ENCODE peak calls at places on chromosomes 16 and 17, in nine cellular contexts. X is fibroblast of pulmonary artery, Z is AG04450, H is kidney, M is astrocyte of the cerebellum, F is foreskin fibroblast, K is mucosa of descending colon, I is OCI-LY7, Y is HL-60. P is an unnamed sample.

GRCh38 chr16:78275420-78275819 is 176.0 kb downstream of the WWOX start:
- DNase-seq in H (no peak), X (no peak), Y (no peak), Z (no peak), F (no peak), I (no peak), K (no peak), M (no peak), P (no peak)

GRCh38 chr17:13931752-13932477 is 137.4 kb upstream of the COX10 start:
- DNase-seq in F (peak), X (peak), H (peak), I (peak), Y (peak), K (peak), M (peak), Z (no peak), P (peak)

GRCh38 chr16:67173808-67174705 is 3.7 kb downstream of the NOL3 start:
- DNase-seq in Z (peak), M (no peak), I (peak), H (peak), Y (peak), K (peak), X (peak), F (peak), P (peak)

GRCh38 chr16:65644821-65645220 is 523.0 kb upstream of the CDH11 start:
- DNase-seq in Y (no peak), I (no peak), M (no peak), K (no peak), H (no peak), F (no peak), X (no peak), Z (no peak), P (no peak)

GRCh38 chr17:2011421-2012371 is 13.4 kb downstream of the RTN4RL1 start:
- DNase-seq in K (no peak), Z (no peak), H (peak), Y (peak), F (peak), M (peak), X (no peak), I (no peak), P (peak)

GRCh38 chr17:6596511-6596910 is 40.2 kb upstream of the PITPNM3 start:
- DNase-seq in M (no peak), F (no peak), K (no peak), Y (no peak), Z (no peak), H (no peak), X (no peak), I (no peak), P (no peak)

GRCh38 chr17:19744922-19745757 is 3.0 kb downstream of the ALDH3A1 start:
- DNase-seq in Z (no peak), M (peak), F (peak), Y (peak), X (peak), K (peak), H (peak), I (peak), P (peak)

GRCh38 chr16:85650864-85651811 is 37.6 kb downstream of the GINS2 start:
- DNase-seq in X (no peak), K (no peak), Y (no peak), F (no peak), Z (no peak), M (no peak), H (peak), I (peak), P (no peak)

GRCh38 chr16:50303605-50304466 is 37.5 kb downstream of the ADCY7 start:
- DNase-seq in X (peak), F (no peak), H (peak), Z (no peak), M (no peak), I (no peak), Y (peak), K (peak), P (no peak)

GRCh38 chr16:4213721-4214120 is 28.2 kb downstream of the SRL start:
- DNase-seq in K (peak), Y (no peak), F (peak), Z (no peak), H (no peak), X (peak), I (no peak), M (no peak), P (peak)

GRCh38 chr17:67992541-67993152 is 3.6 kb downstream of the C17orf58 start:
- DNase-seq in F (no peak), M (no peak), H (no peak), I (peak), X (peak), K (no peak), Z (no peak), Y (no peak), P (peak)

GRCh38 chr17:60297729-60298293 is 94.1 kb downstream of the USP32 start:
- DNase-seq in F (no peak), K (no peak), M (no peak), H (no peak), Z (no peak), X (no peak), Y (no peak), I (no peak), P (no peak)

GRCh38 chr17:12982224-12982623 is 35.6 kb downstream of the ELAC2 start:
- DNase-seq in M (no peak), Y (peak), H (no peak), Z (no peak), X (no peak), F (no peak), K (no peak), I (peak), P (no peak)

GRCh38 chr17:44558349-44559287 is 1.3 kb downstream of the FZD2 start:
- DNase-seq in X (no peak), Z (no peak), M (no peak), F (peak), K (no peak), H (no peak), I (no peak), Y (no peak), P (no peak)

GRCh38 chr17:47990962-47991731 is 20.2 kb downstream of the CDK5RAP3 start:
- DNase-seq in I (no peak), H (no peak), F (peak), X (no peak), Y (no peak), K (no peak), M (no peak), Z (no peak), P (peak)

GRCh38 chr17:40498281-40499084 is 2.9 kb downstream of the TNS4 start:
- DNase-seq in M (no peak), F (peak), X (no peak), I (no peak), Z (no peak), H (peak), Y (no peak), K (no peak), P (no peak)

GRCh38 chr17:5587431-5588032 is 3.2 kb upstream of the NLRP1 start:
- DNase-seq in Z (peak), K (no peak), H (no peak), I (peak), F (peak), M (peak), Y (peak), X (peak), P (peak)

GRCh38 chr17:20114466-20114865 is 105.3 kb downstream of the SPECC1 start:
- DNase-seq in Z (no peak), M (no peak), Y (no peak), I (no peak), X (no peak), K (no peak), F (peak), H (no peak), P (peak)

GRCh38 chr16:55668337-55669281 is 12.8 kb downstream of the SLC6A2 start:
- DNase-seq in H (no peak), K (no peak), Z (no peak), Y (no peak), M (no peak), X (peak), I (no peak), F (peak), P (peak)

GRCh38 chr16:77961811-77962210 is 60.5 kb upstream of the CLEC3A start:
- DNase-seq in Z (no peak), Y (no peak), K (no peak), H (no peak), X (no peak), M (no peak), F (no peak), I (no peak), P (peak)

GRCh38 chr17:8532021-8532420 is 96.3 kb downstream of the NDEL1 start:
- DNase-seq in M (no peak), Y (no peak), K (no peak), Z (no peak), X (peak), H (no peak), F (peak), I (no peak), P (no peak)

GRCh38 chr17:40510328-40510648 is 8.9 kb upstream of the TNS4 start:
- DNase-seq in I (no peak), K (no peak), Z (no peak), M (peak), Y (no peak), H (no peak), X (no peak), F (peak), P (peak)

GRCh38 chr17:28290703-28291102 is 28.3 kb upstream of the TMEM97 start:
- DNase-seq in Z (no peak), X (no peak), K (no peak), F (no peak), H (no peak), M (no peak), Y (no peak), I (no peak), P (no peak)

GRCh38 chr17:32992360-32993033 is 850 bp downstream of the SPACA3 start:
- DNase-seq in I (no peak), K (no peak), F (no peak), Y (no peak), M (no peak), Z (no peak), H (no peak), X (no peak), P (no peak)

GRCh38 chr17:35433075-35433894 is 985 bp upstream of the SLFN12 start:
- DNase-seq in M (peak), X (peak), K (peak), Y (peak), H (peak), Z (peak), F (peak), I (no peak), P (peak)

GRCh38 chr17:51739245-51739886 is 419.1 kb downstream of the CA10 start:
- DNase-seq in I (no peak), X (no peak), M (no peak), F (no peak), H (no peak), K (no peak), Z (no peak), Y (no peak), P (no peak)

GRCh38 chr17:59346876-59347407 is 15.5 kb downstream of the YPEL2 start:
- DNase-seq in X (no peak), I (no peak), Z (no peak), F (no peak), Y (no peak), M (no peak), H (no peak), K (no peak), P (no peak)

GRCh38 chr17:27603446-27603820 is 27.6 kb upstream of the LGALS9 start:
- DNase-seq in K (no peak), I (no peak), Z (no peak), X (no peak), F (no peak), M (no peak), H (no peak), Y (no peak), P (no peak)

GRCh38 chr17:20948984-20949777 is 93.6 kb downstream of the USP22 start:
- DNase-seq in F (no peak), H (no peak), Z (no peak), Y (no peak), X (no peak), K (no peak), M (no peak), I (no peak), P (no peak)

GRCh38 chr17:37117743-37118142 is 169.0 kb downstream of the AATF start:
- DNase-seq in H (no peak), Y (no peak), X (no peak), F (no peak), I (no peak), Z (no peak), M (no peak), K (no peak), P (no peak)

GRCh38 chr17:70128727-70129238 is 40.5 kb upstream of the KCNJ2 start:
- DNase-seq in H (no peak), M (no peak), X (no peak), Y (no peak), Z (no peak), F (no peak), K (no peak), I (no peak), P (no peak)

GRCh38 chr17:50173335-50173941 is 7.6 kb downstream of the SGCA start:
- DNase-seq in I (no peak), Y (no peak), F (peak), H (peak), X (peak), K (no peak), M (peak), Z (no peak), P (peak)

GRCh38 chr17:37430051-37430591 is 23.4 kb downstream of the TADA2A start:
- DNase-seq in Y (no peak), Z (no peak), X (peak), M (no peak), K (no peak), H (no peak), F (peak), I (no peak), P (peak)

GRCh38 chr17:64327201-64327930 is 63.3 kb downstream of the PECAM1 start:
- DNase-seq in H (no peak), I (no peak), F (no peak), Z (no peak), K (no peak), X (peak), Y (no peak), M (no peak), P (no peak)

GRCh38 chr17:66200685-66201092 is 8.8 kb upstream of the CEP112 start:
- DNase-seq in F (peak), Z (peak), M (peak), K (peak), X (peak), H (no peak), Y (peak), I (peak), P (peak)

GRCh38 chr16:56425439-56425832 is at the start of gene AMFR:
- DNase-seq in H (peak), K (peak), I (peak), Y (peak), M (peak), X (peak), F (peak), Z (peak), P (peak)

DNA sequence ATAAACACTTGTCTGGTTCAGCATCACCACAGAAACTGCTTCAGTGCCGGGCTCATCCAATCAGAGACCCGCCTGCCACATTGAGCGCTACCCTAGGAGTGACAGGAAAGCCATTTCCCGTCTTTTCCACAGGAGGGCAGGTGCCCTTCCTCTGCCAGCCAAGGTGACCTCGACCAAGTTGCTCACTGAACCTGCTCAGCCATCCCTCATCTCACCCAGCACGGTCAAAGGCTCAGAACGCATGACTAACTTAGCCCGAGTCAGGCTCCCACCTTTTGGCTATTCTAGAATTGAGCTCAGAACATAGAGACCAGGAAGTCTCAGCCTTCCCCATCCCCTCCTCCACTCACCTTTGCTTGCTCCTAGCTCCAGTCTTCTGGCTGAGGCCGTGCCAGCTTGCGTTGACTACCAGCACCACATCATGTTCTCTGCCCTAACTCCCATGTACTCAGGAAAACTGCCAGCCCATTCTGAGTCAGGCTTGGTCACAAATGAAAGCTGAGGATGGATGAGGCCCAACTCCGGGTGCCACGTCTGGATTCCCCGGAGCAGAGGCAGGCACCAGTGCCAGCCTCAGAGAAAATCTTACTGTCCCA is 15.6 kb downstream of the MRPS23 start:
- DNase-seq in I (no peak), H (peak), M (no peak), Y (no peak), F (peak), K (no peak), X (no peak), Z (no peak), P (peak)
- TF ChIP-seq CTCF in I (no peak), H (peak), M (no peak), Y (no peak), F (no peak), K (no peak), X (no peak), Z (peak), P (no peak)

GRCh38 chr17:79803997-79804855 is 7.3 kb upstream of the CBX8 start:
- DNase-seq in K (peak), X (no peak), Z (no peak), I (peak), Y (peak), F (peak), M (no peak), H (no peak), P (peak)
- H3K4me3 ChIP-seq in K (no peak), X (no peak), Z (peak), I (peak), Y (peak), F (no peak), M (no peak), H (no peak), P (no peak)

GRCh38 chr17:31490991-31491793 is 99.7 kb downstream of the RAB11FIP4 start:
- DNase-seq in F (no peak), Z (no peak), M (no peak), I (peak), Y (peak), K (no peak), H (peak), X (no peak), P (no peak)

GRCh38 chr17:31492880-31493655 is 101.6 kb downstream of the RAB11FIP4 start:
- DNase-seq in Y (peak), Z (no peak), X (no peak), H (peak), K (peak), M (no peak), I (no peak), F (no peak), P (no peak)

GRCh38 chr17:31491794-31492171 is 100.3 kb downstream of the RAB11FIP4 start:
- DNase-seq in F (no peak), I (peak), X (no peak), M (no peak), K (no peak), Y (peak), Z (no peak), H (peak), P (no peak)

GRCh38 chr17:31493656-31494155 is 102.2 kb downstream of the RAB11FIP4 start:
- DNase-seq in F (no peak), Y (no peak), K (no peak), I (no peak), H (peak), Z (no peak), X (no peak), M (no peak), P (no peak)

DNA sequence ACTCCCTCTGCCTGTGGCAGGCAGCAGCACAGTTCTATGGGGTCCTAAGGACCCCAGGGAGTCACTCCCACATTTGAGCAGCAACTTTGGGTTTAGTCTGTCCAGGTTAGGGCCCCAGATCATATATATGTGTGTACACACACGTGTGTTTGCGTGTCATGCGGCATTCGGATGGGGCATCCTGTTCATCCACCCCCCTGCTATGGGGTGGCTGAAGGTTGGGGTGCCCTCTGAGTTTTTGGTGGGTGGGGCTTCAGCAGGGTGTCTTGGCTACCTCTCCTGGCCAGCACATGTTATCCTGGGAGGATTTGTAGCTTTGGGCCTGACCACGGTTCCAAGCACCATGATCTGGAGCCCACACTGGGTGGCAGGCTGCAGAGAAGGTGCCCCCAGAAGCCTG is 100.7 kb downstream of the RAB11FIP4 start:
- DNase-seq in F (no peak), X (no peak), M (no peak), Z (no peak), Y (no peak), H (peak), K (no peak), I (no peak), P (no peak)
- TF ChIP-seq CTCF in F (no peak), X (no peak), M (no peak), Z (no peak), Y (no peak), H (no peak), K (no peak), I (no peak), P (no peak)

GRCh38 chr17:78485416-78486168 is 91.6 kb downstream of the DNAH17 start:
- DNase-seq in K (no peak), I (no peak), X (no peak), H (no peak), F (no peak), Z (no peak), Y (no peak), M (no peak), P (no peak)
- H3K4me3 ChIP-seq in K (no peak), I (peak), X (no peak), H (no peak), F (no peak), Z (no peak), Y (no peak), M (no peak), P (no peak)

GRCh38 chr16:87366288-87366687 is 17.3 kb downstream of the FBXO31 start:
- DNase-seq in M (no peak), X (no peak), Y (no peak), I (no peak), Z (no peak), K (peak), F (no peak), H (no peak), P (no peak)
- TF ChIP-seq CTCF in M (no peak), X (no peak), Y (no peak), I (no peak), Z (no peak), K (no peak), F (no peak), H (no peak), P (no peak)

GRCh38 chr17:16584273-16584995 is 15.4 kb upstream of the ZNF287 start:
- DNase-seq in Y (peak), X (peak), F (peak), H (peak), I (peak), M (peak), Z (peak), K (peak), P (peak)
- H3K4me3 ChIP-seq in Y (no peak), X (peak), F (peak), H (peak), I (no peak), M (peak), Z (peak), K (no peak), P (peak)

GRCh38 chr17:61411114-61411943 is 11.7 kb downstream of the TBX2 start:
- DNase-seq in Y (no peak), H (peak), X (no peak), K (peak), F (peak), Z (no peak), I (peak), M (no peak), P (peak)
- TF ChIP-seq CTCF in Y (no peak), H (no peak), X (peak), K (no peak), F (peak), Z (peak), I (no peak), M (peak), P (peak)

GRCh38 chr16:53817812-53818211 is 113.9 kb downstream of the FTO start:
- DNase-seq in K (no peak), M (peak), X (peak), F (peak), Y (no peak), I (no peak), H (no peak), Z (no peak), P (peak)
- H3K4me3 ChIP-seq in K (no peak), M (no peak), X (no peak), F (no peak), Y (no peak), I (no peak), H (no peak), Z (no peak), P (no peak)

GRCh38 chr17:42929497-42929844 is 28.9 kb downstream of the G6PC1 start:
- DNase-seq in I (no peak), Z (no peak), H (no peak), X (no peak), Y (no peak), M (no peak), F (no peak), K (no peak), P (no peak)
- TF ChIP-seq CTCF in I (peak), Z (no peak), H (no peak), X (no peak), Y (no peak), M (no peak), F (no peak), K (no peak), P (no peak)

GRCh38 chr17:49132699-49133364 is at the start of gene B4GALNT2:
- DNase-seq in I (no peak), Z (no peak), F (peak), Y (no peak), H (peak), X (no peak), K (peak), M (no peak), P (no peak)
- H3K4me3 ChIP-seq in I (no peak), Z (peak), F (peak), Y (no peak), H (no peak), X (peak), K (peak), M (peak), P (peak)